ENCODE peak calls at places on chromosomes 12 and 14, in six cellular contexts. R is ovary, W is prostate gland, U is heart left ventricle, B is tibial nerve, P is K562. I is an unnamed sample.

GRCh38 chr12:50057000-50057841 is at the start of gene ASIC1:
- DNase-seq in P (peak; percentile 60), R (peak; percentile 79), W (peak; percentile 66), B (peak; percentile 43), U (peak; percentile 71), I (peak; percentile 79)

GRCh38 chr12:71865757-71866536 is 26.4 kb downstream of the TBC1D15 start:
- DNase-seq in R (no peak), U (no peak), B (no peak), P (no peak), W (no peak), I (no peak)

GRCh38 chr14:62101189-62101588 is 339.0 kb downstream of the SNAPC1 start:
- DNase-seq in R (no peak), W (no peak), U (no peak), B (no peak), P (no peak), I (no peak)

GRCh38 chr14:21525571-21525970 is 575 bp downstream of the SALL2 start:
- DNase-seq in R (peak; percentile 59), W (no peak), P (peak; percentile 72), B (no peak), U (no peak), I (no peak)

GRCh38 chr12:94405378-94406116 is 54.1 kb downstream of the CEP83 start:
- DNase-seq in W (no peak), P (no peak), B (no peak), R (no peak), U (no peak), I (no peak)

GRCh38 chr14:98138666-98139065 is 1133.3 kb downstream of the BCL11B start:
- DNase-seq in W (peak; percentile 41), U (no peak), R (no peak), P (peak; percentile 9), B (no peak), I (no peak)

GRCh38 chr12:76764856-76765255 is 941 bp downstream of the ZDHHC17 start:
- DNase-seq in U (no peak), P (peak; percentile 37), B (peak; percentile 18), W (peak; percentile 8), R (no peak), I (no peak)

GRCh38 chr12:111469406-111469805 is 63.7 kb downstream of the SH2B3 start:
- DNase-seq in R (no peak), P (no peak), W (no peak), U (no peak), B (no peak), I (no peak)

GRCh38 chr12:126534495-126534894 is 1469.3 kb downstream of the AACS start:
- DNase-seq in U (no peak), W (no peak), B (no peak), R (no peak), P (no peak), I (no peak)

GRCh38 chr14:37650356-37651037 is 55.1 kb downstream of the TTC6 start:
- DNase-seq in B (no peak), R (no peak), W (no peak), U (no peak), P (no peak), I (no peak)

GRCh38 chr14:104830781-104831180 is 29.9 kb downstream of the ZBTB42 start:
- DNase-seq in W (no peak), U (no peak), B (no peak), P (no peak), R (no peak), I (no peak)

GRCh38 chr12:96981053-96981452 is 74.0 kb downstream of the NEDD1 start:
- DNase-seq in W (no peak), U (no peak), P (no peak), B (no peak), R (no peak), I (no peak)

GRCh38 chr12:64625243-64626077 is 15.2 kb downstream of the RASSF3 start:
- DNase-seq in R (peak; percentile 57), W (peak; percentile 63), P (peak; percentile 83), B (peak; percentile 23), U (peak; percentile 83), I (no peak)

GRCh38 chr12:66829660-66830325 is 150.9 kb upstream of the GRIP1 start:
- DNase-seq in W (no peak), R (no peak), P (no peak), B (no peak), U (no peak), I (no peak)

GRCh38 chr12:115174928-115175327 is 491.0 kb upstream of the TBX3 start:
- DNase-seq in R (no peak), U (no peak), P (no peak), B (no peak), W (no peak), I (no peak)

GRCh38 chr12:75656650-75657049 is 145.2 kb upstream of the KRR1 start:
- DNase-seq in U (no peak), P (no peak), W (no peak), R (no peak), B (no peak), I (no peak)

DNA sequence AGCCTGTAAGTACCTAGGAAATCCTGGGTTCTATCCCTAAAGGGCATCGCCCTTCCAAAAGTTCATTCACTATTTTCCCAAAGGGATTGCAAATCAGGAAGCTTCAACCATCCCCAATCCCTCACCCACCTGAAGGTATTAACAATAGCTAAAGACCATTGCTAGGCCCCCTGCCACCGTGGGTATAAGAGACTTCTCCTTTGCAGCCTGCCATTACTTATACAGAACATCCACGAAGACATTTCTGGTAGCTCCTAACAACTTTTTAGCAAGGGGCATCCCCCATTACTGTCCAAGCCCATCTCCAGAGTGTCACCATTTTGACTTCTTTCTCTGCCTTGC is 384 bp upstream of the SMUG1 start:
- DNase-seq in R (no peak), W (no peak), B (no peak), P (no peak), U (no peak), I (no peak)
- H3K4me3 ChIP-seq in R (no peak overlapping the region), W (no peak overlapping the region), B (peak overlapping the region; percentile 82), P (peak overlapping the region; percentile 78), U (peak overlapping the region; percentile 72), I (peak overlapping the region; percentile 88)

DNA sequence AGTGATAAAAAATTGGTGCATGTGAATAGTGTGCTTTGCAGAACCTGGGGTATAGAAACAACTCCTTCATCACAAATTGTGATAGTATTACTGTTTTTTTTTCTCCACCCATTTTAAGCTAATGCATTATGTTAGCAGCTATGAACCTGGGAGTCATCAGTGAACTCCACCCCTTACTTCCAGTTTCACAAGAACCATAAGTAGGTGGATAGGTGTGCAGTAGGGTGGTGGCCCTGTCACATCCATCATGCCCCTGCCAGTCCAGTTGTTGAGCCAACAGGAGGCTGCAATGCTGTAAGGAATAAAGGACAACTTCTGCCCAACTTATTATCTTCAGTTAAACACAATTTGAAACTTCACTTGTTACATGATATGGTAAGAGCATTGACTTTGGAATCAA is 85.7 kb downstream of the ABCD2 start:
- DNase-seq in U (no peak), W (no peak), P (no peak), B (no peak), R (no peak), I (no peak)
- H3K4me1 ChIP-seq in U (no peaks in the 10 kb centered on the region), W (no peaks in the 10 kb centered on the region), P (no peaks in the 10 kb centered on the region), B (no peaks in the 10 kb centered on the region), R (no peaks in the 10 kb centered on the region), I (no peaks in the 10 kb centered on the region)

GRCh38 chr12:95858451-95859343 is at the start of gene SNRPF:
- DNase-seq in R (peak; percentile 96), W (peak; percentile 97), P (peak; percentile 97), B (peak; percentile 98), U (peak; percentile 95), I (peak; percentile 94)
- TF ChIP-seq POLR2A in R (peak; percentile 36), W (peak; percentile 37), P (peak; percentile 90), B (peak; percentile 34), U (no peak), I (peak; percentile 56)

DNA sequence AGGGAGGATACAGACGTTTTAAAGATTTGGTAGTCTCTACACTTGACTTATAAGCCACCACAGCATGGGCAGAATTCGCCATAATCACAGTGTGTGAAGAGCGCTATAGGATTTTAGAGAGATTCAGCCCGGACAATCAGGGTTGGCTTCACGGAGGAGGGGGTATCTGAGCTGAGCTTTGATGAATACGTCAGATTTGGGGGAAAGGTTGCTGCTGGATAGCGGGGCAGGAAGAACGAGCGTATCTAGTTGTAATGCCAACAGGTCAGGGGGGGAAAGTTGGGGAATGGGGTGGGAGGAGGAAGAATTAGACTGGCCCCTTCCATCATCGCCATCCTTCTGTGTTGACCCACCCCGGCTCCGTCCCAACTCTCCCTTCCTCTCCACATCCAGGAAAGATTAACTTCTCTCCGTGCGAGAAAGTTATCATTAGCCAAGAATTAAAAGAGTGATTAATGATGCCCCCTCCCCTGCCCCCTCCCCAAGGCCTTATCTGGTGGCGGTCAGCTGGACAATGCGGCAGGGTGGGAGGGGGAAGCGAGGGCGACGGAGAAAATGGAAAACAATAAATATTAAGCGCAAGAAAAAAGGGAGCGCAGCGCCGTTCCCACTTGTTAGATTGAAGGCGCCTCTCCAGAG is 13.5 kb upstream of the GPATCH2L start:
- DNase-seq in W (no peak), B (no peak), R (no peak), P (no peak), U (no peak), I (no peak)
- H3K4me3 ChIP-seq in W (peak overlapping the region; percentile 8), B (peak overlapping the region; percentile 38), R (no peak overlapping the region), P (peak overlapping the region; percentile 33), U (peak overlapping the region; percentile 49), I (no peak overlapping the region)

GRCh38 chr12:117098071-117098360 is 1.2 kb downstream of the TESC start:
- DNase-seq in U (no peak), W (no peak), B (no peak), P (no peak), R (no peak), I (no peak)
- H3K4me1 ChIP-seq in U (peaks cover 35% of the 10 kb centered on the region), W (no peaks in the 10 kb centered on the region), B (no peaks in the 10 kb centered on the region), P (peaks cover 10% of the 10 kb centered on the region), R (peaks cover 2% of the 10 kb centered on the region), I (peaks cover 15% of the 10 kb centered on the region)

DNA sequence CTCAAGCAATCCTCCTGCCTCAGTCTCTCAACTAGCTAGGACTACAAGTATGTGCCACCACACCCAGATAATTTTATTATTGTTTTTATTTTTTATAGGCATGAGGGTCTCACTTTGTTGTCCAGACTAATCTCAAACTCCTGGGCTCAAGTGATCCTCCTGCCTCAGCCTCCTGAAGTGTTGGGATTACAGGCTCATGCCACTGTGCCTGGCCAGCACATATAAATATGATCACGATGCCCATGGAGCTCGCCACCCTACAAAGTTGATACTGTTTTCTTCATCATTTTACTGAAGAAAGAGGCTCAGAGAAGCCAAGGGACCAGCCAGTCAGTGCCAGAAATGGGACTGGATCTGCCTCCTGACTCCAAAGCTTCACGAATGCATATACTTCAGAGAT is 53.1 kb downstream of the NFKBIA start:
- DNase-seq in P (no peak), W (no peak), R (no peak), U (no peak), B (no peak), I (no peak)
- TF ChIP-seq POLR2A in P (no peak), W (no peak), R (no peak), U (no peak), B (no peak), I (no peak)

DNA sequence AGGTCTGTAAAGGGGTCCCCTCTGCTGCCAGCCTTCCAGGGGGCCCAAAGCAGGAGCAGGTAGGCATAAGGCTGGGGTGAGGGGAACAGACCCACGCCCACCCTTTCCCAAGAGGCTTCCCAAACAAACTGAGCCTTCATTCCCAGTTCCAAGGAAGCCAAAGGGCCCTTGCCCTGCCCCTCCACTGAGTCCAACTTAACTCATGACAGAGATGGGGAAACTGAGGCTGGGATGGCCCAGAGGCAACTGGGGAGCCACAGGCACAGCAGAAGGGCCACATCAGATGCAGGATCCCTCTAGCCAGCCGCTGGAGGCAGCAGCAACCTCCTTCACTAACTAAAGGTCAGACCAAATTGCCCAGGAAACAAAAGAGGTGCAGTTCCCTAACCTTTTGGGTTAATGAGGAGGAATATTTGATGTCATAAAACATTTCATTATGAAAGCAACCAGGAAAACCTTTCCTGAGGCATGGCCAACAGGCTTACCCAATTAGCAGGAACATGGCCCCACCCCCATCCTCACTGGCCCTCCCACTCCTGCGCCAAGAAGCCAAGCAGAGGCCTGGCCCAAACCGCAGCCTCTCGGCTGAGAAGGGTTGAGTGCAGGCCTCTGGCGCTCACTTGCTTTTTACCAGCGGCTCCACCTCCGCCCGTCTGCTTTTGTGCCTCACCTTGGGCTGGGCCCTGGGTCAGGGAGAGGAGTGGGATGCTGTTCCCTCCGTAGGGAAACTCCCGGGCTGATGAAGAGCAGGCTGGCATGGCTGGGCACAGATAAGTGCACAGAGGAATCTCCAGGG is 293.5 kb upstream of the RTL1 start:
- DNase-seq in P (peak; percentile 18), W (no peak), R (peak; percentile 42), B (peak; percentile 20), U (no peak), I (peak; percentile 43)
- H3K4me3 ChIP-seq in P (no peak overlapping the region), W (no peak overlapping the region), R (no peak overlapping the region), B (no peak overlapping the region), U (no peak overlapping the region), I (no peak overlapping the region)

I was measured in right lobe of liver.